ENCODE peak calls at places on chromosomes 16 and 17, in six cellular contexts. One of them, this sample, is unnamed.

GRCh38 chr17:44794699-44795413 is 35.2 kb downstream of the GJC1 start:
- ATAC-seq in activated T-helper 17 cell treated with anti-CD3 and anti-CD28 coated beads, Interleukin-2, amount 50 U/mL, for 72 hours: peak
- ATAC-seq in naive thymus-derived CD4-positive, alpha-beta T cell: peak
- ATAC-seq in Right ventricle myocardium inferior: peak
- ATAC-seq in aorta: peak
- ATAC-seq in activated CD8-positive, alpha-beta memory T cell treated with anti-CD3 and anti-CD28 coated beads, Interleukin-2, amount 10 ng/mL, durations not matched to agents 7 days and 5 days: no peak
- ATAC-seq in this sample: peak

GRCh38 chr17:21058098-21058893 is 15.5 kb upstream of the USP22 start:
- ATAC-seq in activated T-helper 17 cell treated with anti-CD3 and anti-CD28 coated beads, Interleukin-2, amount 50 U/mL, for 72 hours: no peak
- ATAC-seq in naive thymus-derived CD4-positive, alpha-beta T cell: no peak
- ATAC-seq in Right ventricle myocardium inferior: no peak
- ATAC-seq in aorta: no peak
- ATAC-seq in activated CD8-positive, alpha-beta memory T cell treated with anti-CD3 and anti-CD28 coated beads, Interleukin-2, amount 10 ng/mL, durations not matched to agents 7 days and 5 days: no peak
- ATAC-seq in this sample: no peak

GRCh38 chr17:68460715-68461114 is 3.4 kb upstream of the WIPI1 start:
- ATAC-seq in activated T-helper 17 cell treated with anti-CD3 and anti-CD28 coated beads, Interleukin-2, amount 50 U/mL, for 72 hours: peak
- ATAC-seq in naive thymus-derived CD4-positive, alpha-beta T cell: no peak
- ATAC-seq in Right ventricle myocardium inferior: no peak
- ATAC-seq in aorta: no peak
- ATAC-seq in activated CD8-positive, alpha-beta memory T cell treated with anti-CD3 and anti-CD28 coated beads, Interleukin-2, amount 10 ng/mL, durations not matched to agents 7 days and 5 days: no peak
- ATAC-seq in this sample: no peak

GRCh38 chr16:83110221-83110768 is 483.5 kb downstream of the CDH13 start:
- ATAC-seq in activated T-helper 17 cell treated with anti-CD3 and anti-CD28 coated beads, Interleukin-2, amount 50 U/mL, for 72 hours: no peak
- ATAC-seq in naive thymus-derived CD4-positive, alpha-beta T cell: no peak
- ATAC-seq in Right ventricle myocardium inferior: no peak
- ATAC-seq in aorta: no peak
- ATAC-seq in activated CD8-positive, alpha-beta memory T cell treated with anti-CD3 and anti-CD28 coated beads, Interleukin-2, amount 10 ng/mL, durations not matched to agents 7 days and 5 days: no peak
- ATAC-seq in this sample: no peak

GRCh38 chr17:76820039-76820438 is 48.2 kb upstream of the MGAT5B start:
- ATAC-seq in activated T-helper 17 cell treated with anti-CD3 and anti-CD28 coated beads, Interleukin-2, amount 50 U/mL, for 72 hours: no peak
- ATAC-seq in naive thymus-derived CD4-positive, alpha-beta T cell: no peak
- ATAC-seq in Right ventricle myocardium inferior: no peak
- ATAC-seq in aorta: no peak
- ATAC-seq in activated CD8-positive, alpha-beta memory T cell treated with anti-CD3 and anti-CD28 coated beads, Interleukin-2, amount 10 ng/mL, durations not matched to agents 7 days and 5 days: no peak
- ATAC-seq in this sample: no peak

GRCh38 chr16:704552-705380 is 835 bp downstream of the FBXL16 start:
- ATAC-seq in activated T-helper 17 cell treated with anti-CD3 and anti-CD28 coated beads, Interleukin-2, amount 50 U/mL, for 72 hours: no peak
- ATAC-seq in naive thymus-derived CD4-positive, alpha-beta T cell: no peak
- ATAC-seq in Right ventricle myocardium inferior: no peak
- ATAC-seq in aorta: no peak
- ATAC-seq in activated CD8-positive, alpha-beta memory T cell treated with anti-CD3 and anti-CD28 coated beads, Interleukin-2, amount 10 ng/mL, durations not matched to agents 7 days and 5 days: no peak
- ATAC-seq in this sample: no peak

GRCh38 chr17:15263206-15263579 is 1.9 kb downstream of the PMP22 start:
- ATAC-seq in activated T-helper 17 cell treated with anti-CD3 and anti-CD28 coated beads, Interleukin-2, amount 50 U/mL, for 72 hours: no peak
- ATAC-seq in naive thymus-derived CD4-positive, alpha-beta T cell: no peak
- ATAC-seq in Right ventricle myocardium inferior: peak
- ATAC-seq in aorta: peak
- ATAC-seq in activated CD8-positive, alpha-beta memory T cell treated with anti-CD3 and anti-CD28 coated beads, Interleukin-2, amount 10 ng/mL, durations not matched to agents 7 days and 5 days: no peak
- ATAC-seq in this sample: peak

GRCh38 chr17:72697602-72698146 is 394.8 kb downstream of the SLC39A11 start:
- ATAC-seq in activated T-helper 17 cell treated with anti-CD3 and anti-CD28 coated beads, Interleukin-2, amount 50 U/mL, for 72 hours: no peak
- ATAC-seq in naive thymus-derived CD4-positive, alpha-beta T cell: no peak
- ATAC-seq in Right ventricle myocardium inferior: no peak
- ATAC-seq in aorta: no peak
- ATAC-seq in activated CD8-positive, alpha-beta memory T cell treated with anti-CD3 and anti-CD28 coated beads, Interleukin-2, amount 10 ng/mL, durations not matched to agents 7 days and 5 days: no peak
- ATAC-seq in this sample: no peak

GRCh38 chr16:58176608-58177346 is 21.1 kb downstream of the CSNK2A2 start:
- ATAC-seq in activated T-helper 17 cell treated with anti-CD3 and anti-CD28 coated beads, Interleukin-2, amount 50 U/mL, for 72 hours: peak
- ATAC-seq in naive thymus-derived CD4-positive, alpha-beta T cell: peak
- ATAC-seq in Right ventricle myocardium inferior: peak
- ATAC-seq in aorta: no peak
- ATAC-seq in activated CD8-positive, alpha-beta memory T cell treated with anti-CD3 and anti-CD28 coated beads, Interleukin-2, amount 10 ng/mL, durations not matched to agents 7 days and 5 days: peak
- ATAC-seq in this sample: no peak

GRCh38 chr17:75838410-75838809 is 5.8 kb downstream of the UNC13D start:
- ATAC-seq in activated T-helper 17 cell treated with anti-CD3 and anti-CD28 coated beads, Interleukin-2, amount 50 U/mL, for 72 hours: no peak
- ATAC-seq in naive thymus-derived CD4-positive, alpha-beta T cell: no peak
- ATAC-seq in Right ventricle myocardium inferior: peak
- ATAC-seq in aorta: no peak
- ATAC-seq in activated CD8-positive, alpha-beta memory T cell treated with anti-CD3 and anti-CD28 coated beads, Interleukin-2, amount 10 ng/mL, durations not matched to agents 7 days and 5 days: no peak
- ATAC-seq in this sample: no peak

GRCh38 chr17:41308251-41308917 is 725 bp downstream of the KRTAP16-1 start:
- ATAC-seq in activated T-helper 17 cell treated with anti-CD3 and anti-CD28 coated beads, Interleukin-2, amount 50 U/mL, for 72 hours: peak
- ATAC-seq in naive thymus-derived CD4-positive, alpha-beta T cell: peak
- ATAC-seq in Right ventricle myocardium inferior: peak
- ATAC-seq in aorta: peak
- ATAC-seq in activated CD8-positive, alpha-beta memory T cell treated with anti-CD3 and anti-CD28 coated beads, Interleukin-2, amount 10 ng/mL, durations not matched to agents 7 days and 5 days: peak
- ATAC-seq in this sample: peak

GRCh38 chr17:55584055-55584685 is 72.9 kb upstream of the SMIM36 start:
- ATAC-seq in activated T-helper 17 cell treated with anti-CD3 and anti-CD28 coated beads, Interleukin-2, amount 50 U/mL, for 72 hours: peak
- ATAC-seq in naive thymus-derived CD4-positive, alpha-beta T cell: peak
- ATAC-seq in Right ventricle myocardium inferior: no peak
- ATAC-seq in aorta: no peak
- ATAC-seq in activated CD8-positive, alpha-beta memory T cell treated with anti-CD3 and anti-CD28 coated beads, Interleukin-2, amount 10 ng/mL, durations not matched to agents 7 days and 5 days: no peak
- ATAC-seq in this sample: peak

GRCh38 chr16:53511084-53511402 is 8.0 kb upstream of the AKTIP start:
- ATAC-seq in activated T-helper 17 cell treated with anti-CD3 and anti-CD28 coated beads, Interleukin-2, amount 50 U/mL, for 72 hours: no peak
- ATAC-seq in naive thymus-derived CD4-positive, alpha-beta T cell: no peak
- ATAC-seq in Right ventricle myocardium inferior: no peak
- ATAC-seq in aorta: no peak
- ATAC-seq in activated CD8-positive, alpha-beta memory T cell treated with anti-CD3 and anti-CD28 coated beads, Interleukin-2, amount 10 ng/mL, durations not matched to agents 7 days and 5 days: no peak
- ATAC-seq in this sample: no peak

GRCh38 chr16:88382491-88383400 is at the start of gene ZNF469:
- ATAC-seq in activated T-helper 17 cell treated with anti-CD3 and anti-CD28 coated beads, Interleukin-2, amount 50 U/mL, for 72 hours: no peak
- ATAC-seq in naive thymus-derived CD4-positive, alpha-beta T cell: no peak
- ATAC-seq in Right ventricle myocardium inferior: peak
- ATAC-seq in aorta: no peak
- ATAC-seq in activated CD8-positive, alpha-beta memory T cell treated with anti-CD3 and anti-CD28 coated beads, Interleukin-2, amount 10 ng/mL, durations not matched to agents 7 days and 5 days: no peak
- ATAC-seq in this sample: peak

GRCh38 chr16:48284772-48285409 is 37.6 kb upstream of the ABCC11 start:
- ATAC-seq in activated T-helper 17 cell treated with anti-CD3 and anti-CD28 coated beads, Interleukin-2, amount 50 U/mL, for 72 hours: no peak
- ATAC-seq in naive thymus-derived CD4-positive, alpha-beta T cell: no peak
- ATAC-seq in Right ventricle myocardium inferior: no peak
- ATAC-seq in aorta: no peak
- ATAC-seq in activated CD8-positive, alpha-beta memory T cell treated with anti-CD3 and anti-CD28 coated beads, Interleukin-2, amount 10 ng/mL, durations not matched to agents 7 days and 5 days: no peak
- ATAC-seq in this sample: no peak

GRCh38 chr17:55668581-55668980 is 54.1 kb downstream of the TMEM100 start:
- ATAC-seq in activated T-helper 17 cell treated with anti-CD3 and anti-CD28 coated beads, Interleukin-2, amount 50 U/mL, for 72 hours: no peak
- ATAC-seq in naive thymus-derived CD4-positive, alpha-beta T cell: no peak
- ATAC-seq in Right ventricle myocardium inferior: no peak
- ATAC-seq in aorta: no peak
- ATAC-seq in activated CD8-positive, alpha-beta memory T cell treated with anti-CD3 and anti-CD28 coated beads, Interleukin-2, amount 10 ng/mL, durations not matched to agents 7 days and 5 days: no peak
- ATAC-seq in this sample: no peak

GRCh38 chr16:22353188-22353919 is 21.1 kb downstream of the CDR2 start:
- ATAC-seq in activated T-helper 17 cell treated with anti-CD3 and anti-CD28 coated beads, Interleukin-2, amount 50 U/mL, for 72 hours: peak
- ATAC-seq in naive thymus-derived CD4-positive, alpha-beta T cell: peak
- ATAC-seq in Right ventricle myocardium inferior: no peak
- ATAC-seq in aorta: no peak
- ATAC-seq in activated CD8-positive, alpha-beta memory T cell treated with anti-CD3 and anti-CD28 coated beads, Interleukin-2, amount 10 ng/mL, durations not matched to agents 7 days and 5 days: peak
- ATAC-seq in this sample: no peak

GRCh38 chr17:32792207-32792606 is 84.7 kb downstream of the MYO1D start:
- ATAC-seq in activated T-helper 17 cell treated with anti-CD3 and anti-CD28 coated beads, Interleukin-2, amount 50 U/mL, for 72 hours: no peak
- ATAC-seq in naive thymus-derived CD4-positive, alpha-beta T cell: no peak
- ATAC-seq in Right ventricle myocardium inferior: no peak
- ATAC-seq in aorta: no peak
- ATAC-seq in activated CD8-positive, alpha-beta memory T cell treated with anti-CD3 and anti-CD28 coated beads, Interleukin-2, amount 10 ng/mL, durations not matched to agents 7 days and 5 days: no peak
- ATAC-seq in this sample: no peak

GRCh38 chr16:80623376-80623775 is 82.6 kb downstream of the DYNLRB2 start:
- ATAC-seq in activated T-helper 17 cell treated with anti-CD3 and anti-CD28 coated beads, Interleukin-2, amount 50 U/mL, for 72 hours: no peak
- ATAC-seq in naive thymus-derived CD4-positive, alpha-beta T cell: no peak
- ATAC-seq in Right ventricle myocardium inferior: no peak
- ATAC-seq in aorta: no peak
- ATAC-seq in activated CD8-positive, alpha-beta memory T cell treated with anti-CD3 and anti-CD28 coated beads, Interleukin-2, amount 10 ng/mL, durations not matched to agents 7 days and 5 days: no peak
- ATAC-seq in this sample: no peak

GRCh38 chr17:35816723-35817122 is 7.4 kb downstream of the TAF15 start:
- ATAC-seq in activated T-helper 17 cell treated with anti-CD3 and anti-CD28 coated beads, Interleukin-2, amount 50 U/mL, for 72 hours: no peak
- ATAC-seq in naive thymus-derived CD4-positive, alpha-beta T cell: no peak
- ATAC-seq in Right ventricle myocardium inferior: no peak
- ATAC-seq in aorta: no peak
- ATAC-seq in activated CD8-positive, alpha-beta memory T cell treated with anti-CD3 and anti-CD28 coated beads, Interleukin-2, amount 10 ng/mL, durations not matched to agents 7 days and 5 days: no peak
- ATAC-seq in this sample: no peak

GRCh38 chr17:77364381-77364911 is 223.7 kb downstream of the SEC14L1 start:
- ATAC-seq in activated T-helper 17 cell treated with anti-CD3 and anti-CD28 coated beads, Interleukin-2, amount 50 U/mL, for 72 hours: no peak
- ATAC-seq in naive thymus-derived CD4-positive, alpha-beta T cell: peak
- ATAC-seq in Right ventricle myocardium inferior: no peak
- ATAC-seq in aorta: no peak
- ATAC-seq in activated CD8-positive, alpha-beta memory T cell treated with anti-CD3 and anti-CD28 coated beads, Interleukin-2, amount 10 ng/mL, durations not matched to agents 7 days and 5 days: no peak
- ATAC-seq in this sample: no peak

GRCh38 chr16:49652441-49653175 is 203.3 kb downstream of the ZNF423 start:
- ATAC-seq in activated T-helper 17 cell treated with anti-CD3 and anti-CD28 coated beads, Interleukin-2, amount 50 U/mL, for 72 hours: no peak
- ATAC-seq in naive thymus-derived CD4-positive, alpha-beta T cell: no peak
- ATAC-seq in Right ventricle myocardium inferior: peak
- ATAC-seq in aorta: peak
- ATAC-seq in activated CD8-positive, alpha-beta memory T cell treated with anti-CD3 and anti-CD28 coated beads, Interleukin-2, amount 10 ng/mL, durations not matched to agents 7 days and 5 days: no peak
- ATAC-seq in this sample: peak

GRCh38 chr17:58487589-58488427 is at the start of gene HSF5:
- ATAC-seq in activated T-helper 17 cell treated with anti-CD3 and anti-CD28 coated beads, Interleukin-2, amount 50 U/mL, for 72 hours: peak
- ATAC-seq in naive thymus-derived CD4-positive, alpha-beta T cell: peak
- ATAC-seq in Right ventricle myocardium inferior: no peak
- ATAC-seq in aorta: peak
- ATAC-seq in activated CD8-positive, alpha-beta memory T cell treated with anti-CD3 and anti-CD28 coated beads, Interleukin-2, amount 10 ng/mL, durations not matched to agents 7 days and 5 days: peak
- ATAC-seq in this sample: peak

GRCh38 chr17:4101127-4101798 is 41.6 kb downstream of the ZZEF1 start:
- ATAC-seq in activated T-helper 17 cell treated with anti-CD3 and anti-CD28 coated beads, Interleukin-2, amount 50 U/mL, for 72 hours: peak
- ATAC-seq in naive thymus-derived CD4-positive, alpha-beta T cell: peak
- ATAC-seq in Right ventricle myocardium inferior: peak
- ATAC-seq in aorta: no peak
- ATAC-seq in activated CD8-positive, alpha-beta memory T cell treated with anti-CD3 and anti-CD28 coated beads, Interleukin-2, amount 10 ng/mL, durations not matched to agents 7 days and 5 days: no peak
- ATAC-seq in this sample: no peak

GRCh38 chr17:77304051-77304745 is 163.4 kb downstream of the SEC14L1 start:
- ATAC-seq in activated T-helper 17 cell treated with anti-CD3 and anti-CD28 coated beads, Interleukin-2, amount 50 U/mL, for 72 hours: no peak
- ATAC-seq in naive thymus-derived CD4-positive, alpha-beta T cell: no peak
- ATAC-seq in Right ventricle myocardium inferior: no peak
- ATAC-seq in aorta: no peak
- ATAC-seq in activated CD8-positive, alpha-beta memory T cell treated with anti-CD3 and anti-CD28 coated beads, Interleukin-2, amount 10 ng/mL, durations not matched to agents 7 days and 5 days: no peak
- ATAC-seq in this sample: no peak

GRCh38 chr16:74249281-74249680 is 47.3 kb upstream of the PSMD7 start:
- ATAC-seq in activated T-helper 17 cell treated with anti-CD3 and anti-CD28 coated beads, Interleukin-2, amount 50 U/mL, for 72 hours: no peak
- ATAC-seq in naive thymus-derived CD4-positive, alpha-beta T cell: no peak
- ATAC-seq in Right ventricle myocardium inferior: no peak
- ATAC-seq in aorta: no peak
- ATAC-seq in activated CD8-positive, alpha-beta memory T cell treated with anti-CD3 and anti-CD28 coated beads, Interleukin-2, amount 10 ng/mL, durations not matched to agents 7 days and 5 days: no peak
- ATAC-seq in this sample: no peak